ENCODE peak calls at places on chromosomes 3 and 15, in ten cellular contexts. L is HEK293T; F is GDM1; H is RWPE1; X is GM20000; I is transverse colon; W is activated CD8-positive, alpha-beta memory T cell treated with anti-CD3 and anti-CD28 coated beads, Interleukin-2, amount 50 U/mL, for 4 hours; U is upper lobe of right lung; D is NCI-H510A treated with DMSO at 0.1 percent for 48 hours; M is CD4-positive, CD25-positive, alpha-beta regulatory T cell. E is an unnamed sample.

GRCh38 chr15:77857419-77857818 is 220.1 kb downstream of the TBC1D2B start:
- DNase-seq in L (no peak), F (no peak), H (no peak), X (no peak), I (no peak), W (peak; percentile 2), U (peak; percentile 49), D (no peak), M (no peak), E (no peak)

GRCh38 chr3:141797819-141798405 is 34.7 kb downstream of the GRK7 start:
- DNase-seq in L (no peak), F (no peak), H (no peak), X (no peak), I (no peak), W (peak; percentile 16), U (no peak), D (no peak), M (no peak), E (no peak)

GRCh38 chr3:38129058-38129457 is 7.9 kb downstream of the ACAA1 start:
- DNase-seq in L (no peak), F (no peak), H (no peak), X (no peak), I (peak; percentile 5), W (no peak), U (no peak), D (no peak), M (no peak), E (no peak)

GRCh38 chr15:72902929-72903260 is 119.3 kb upstream of the ADPGK start:
- DNase-seq in L (no peak), F (no peak), H (no peak), X (no peak), I (no peak), W (no peak), U (no peak), D (no peak), M (no peak), E (no peak)

GRCh38 chr3:142318331-142318730 is 92.9 kb upstream of the GK5 start:
- DNase-seq in L (no peak), F (no peak), H (no peak), X (no peak), I (no peak), W (no peak), U (no peak), D (no peak), M (no peak), E (no peak)

GRCh38 chr15:63972801-63973200 is 73.5 kb downstream of the DAPK2 start:
- DNase-seq in L (no peak), F (no peak), H (no peak), X (no peak), I (no peak), W (no peak), U (no peak), D (no peak), M (no peak), E (no peak)

GRCh38 chr15:51024735-51025453 is 69.8 kb downstream of the TNFAIP8L3 start:
- DNase-seq in L (no peak), F (no peak), H (peak; percentile 91), X (no peak), I (no peak), W (no peak), U (no peak), D (no peak), M (no peak), E (no peak)

GRCh38 chr3:178618197-178618596 is 82.0 kb downstream of the KCNMB2 start:
- DNase-seq in L (no peak), F (no peak), H (peak; percentile 13), X (no peak), I (no peak), W (no peak), U (no peak), D (no peak), M (no peak), E (no peak)

GRCh38 chr3:186551387-186551786 is 7.2 kb upstream of the CRYGS start:
- DNase-seq in L (no peak), F (no peak), H (no peak), X (no peak), I (no peak), W (no peak), U (no peak), D (no peak), M (no peak), E (no peak)

GRCh38 chr3:170999737-171000242 is 26.7 kb downstream of the SLC2A2 start:
- DNase-seq in L (no peak), F (no peak), H (peak; percentile 80), X (no peak), I (peak; percentile 49), W (no peak), U (no peak), D (no peak), M (no peak), E (no peak)

E was measured in GM12864.